ENCODE peak calls at places on chromosomes 5 and 9, in four cellular contexts. G, A, I and D are unnamed samples.

GRCh38 chr9:91948423-91949292 is 1.4 kb downstream of the ROR2 start:
- DNase-seq in A (peak; percentile 67), G (peak; percentile 77), I (no peak), D (peak; percentile 77)

GRCh38 chr5:157390179-157390923 is 69.7 kb upstream of the NIPAL4 start:
- DNase-seq in I (peak; percentile 93), G (no peak), A (peak; percentile 99), D (no peak)

GRCh38 chr9:2691212-2691611 is 26.1 kb upstream of the KCNV2 start:
- DNase-seq in A (no peak), I (no peak), G (no peak), D (no peak)

GRCh38 chr5:95283022-95283615 is 1.8 kb downstream of the MCTP1 start:
- DNase-seq in A (no peak), G (no peak), I (no peak), D (no peak)

GRCh38 chr5:74587895-74588294 is 52.6 kb downstream of the ENC1 start:
- DNase-seq in G (no peak), A (no peak), I (no peak), D (no peak)

GRCh38 chr5:107257885-107258520 is 412.7 kb downstream of the EFNA5 start:
- DNase-seq in A (no peak), I (no peak), G (no peak), D (no peak)

GRCh38 chr9:132797861-132798659 is 80.0 kb downstream of the AK8 start:
- DNase-seq in I (no peak), G (no peak), A (no peak), D (no peak)

GRCh38 chr5:166768536-166768935 is 1522.9 kb upstream of the WWC1 start:
- DNase-seq in G (no peak), I (no peak), A (no peak), D (no peak)

GRCh38 chr5:138245717-138246116 is 28.7 kb downstream of the GFRA3 start:
- DNase-seq in A (no peak), I (peak; percentile 65), G (no peak), D (peak; percentile 42)

GRCh38 chr9:136882109-136882946 is 4.0 kb upstream of the TRAF2 start:
- DNase-seq in A (peak; percentile 96), G (peak; percentile 58), I (peak; percentile 94), D (no peak)

GRCh38 chr9:117368684-117369230 is 46.1 kb downstream of the ASTN2 start:
- DNase-seq in A (no peak), I (no peak), G (no peak), D (no peak)

GRCh38 chr5:62348723-62349481 is 42.9 kb downstream of the KIF2A start:
- DNase-seq in G (no peak), I (no peak), A (no peak), D (no peak)

GRCh38 chr5:150309101-150309897 is 6.6 kb upstream of the ARSI start:
- DNase-seq in G (no peak), I (no peak), A (no peak), D (no peak)

GRCh38 chr9:86201474-86202337 is 57.8 kb downstream of the C9orf153 start:
- DNase-seq in A (no peak), I (no peak), G (no peak), D (no peak)

GRCh38 chr9:99873943-99874584 is 32.4 kb upstream of the STX17 start:
- DNase-seq in A (no peak), G (no peak), I (no peak), D (no peak)

GRCh38 chr5:96776606-96777005 is 31.1 kb downstream of the ERAP1 start:
- DNase-seq in A (no peak), I (no peak), G (no peak), D (no peak)

GRCh38 chr9:69975681-69976080 is 68.0 kb upstream of the MAMDC2 start:
- DNase-seq in A (no peak), G (no peak), I (no peak), D (no peak)

DNA sequence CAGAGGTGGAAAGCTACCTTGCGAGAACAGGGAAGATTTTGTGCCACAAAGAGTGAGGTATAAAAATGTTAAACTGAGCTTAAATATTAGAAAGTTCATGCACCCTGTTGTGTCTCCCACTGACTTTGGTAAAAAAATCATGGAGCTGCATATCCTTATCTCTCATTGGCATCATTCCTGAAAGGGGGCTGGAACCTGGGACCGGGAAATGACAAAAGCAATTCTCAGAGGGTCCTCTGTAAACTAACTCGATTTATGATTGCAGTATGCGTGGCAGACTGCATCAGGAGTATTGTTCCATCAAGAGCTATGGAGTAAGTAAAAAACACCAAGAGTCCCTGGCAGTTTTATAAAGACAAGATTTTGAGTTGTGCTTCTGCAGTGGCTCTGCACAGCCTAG is 148.8 kb downstream of the DCP2 start:
- DNase-seq in G (no peak), A (no peak), I (no peak), D (no peak)
- TF ChIP-seq NR3C1 in G (no peak), A (no peak), I (no peak), D (no peak)

GRCh38 chr9:72268961-72269360 is 96.0 kb downstream of the ZFAND5 start:
- DNase-seq in I (no peak), A (no peak), G (no peak), D (no peak)

GRCh38 chr9:72276429-72276828 is 88.6 kb downstream of the ZFAND5 start:
- DNase-seq in G (no peak), A (no peak), I (no peak), D (no peak)

GRCh38 chr9:72274916-72275315 is 90.1 kb downstream of the ZFAND5 start:
- DNase-seq in I (no peak), A (no peak), G (no peak), D (no peak)

GRCh38 chr9:72271617-72272478 is 93.2 kb downstream of the ZFAND5 start:
- DNase-seq in A (peak; percentile 76), G (peak; percentile 68), I (peak; percentile 46), D (peak; percentile 43)
- TF ChIP-seq MAX in A (no peak), G (no peak), I (no peak), D (no peak)

DNA sequence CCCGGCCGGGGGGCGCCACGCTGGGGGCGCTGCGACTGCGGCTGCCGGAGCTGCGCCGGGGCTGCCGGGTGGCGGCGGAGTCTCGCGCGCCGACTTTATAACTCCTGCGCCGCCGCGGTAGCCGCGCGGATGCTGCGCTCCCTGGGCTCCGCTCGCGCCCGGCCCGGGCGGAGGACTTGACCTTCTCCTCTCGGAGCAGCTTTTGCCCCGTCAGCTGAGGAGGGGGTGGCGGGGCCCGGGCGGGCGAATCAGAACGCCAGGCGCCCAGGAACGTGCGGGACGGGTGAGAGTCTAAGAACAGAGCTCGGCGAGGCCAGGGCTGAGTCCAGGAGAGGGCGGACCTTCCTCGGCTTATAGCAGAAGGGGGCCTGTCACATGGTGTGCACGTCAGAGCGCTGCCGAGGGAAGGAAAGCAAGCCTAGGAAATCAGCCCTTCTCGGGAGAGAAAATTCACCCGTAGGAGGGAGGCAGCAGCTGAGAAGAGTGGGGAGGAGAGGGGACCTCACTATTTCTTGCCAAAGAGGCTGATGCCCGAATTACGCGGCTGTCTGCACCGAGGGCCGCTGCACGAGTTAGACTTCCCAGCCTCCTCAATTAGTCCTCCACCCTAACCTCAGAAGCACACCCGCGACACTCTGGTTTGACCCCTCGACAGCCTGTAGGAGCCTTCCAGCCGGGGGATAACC is at the start of gene FOXD1:
- DNase-seq in A (peak; percentile 77), G (peak; percentile 40), I (peak; percentile 32), D (peak; percentile 85)
- TF ChIP-seq NR3C1 in A (no peak), G (no peak), I (no peak), D (no peak)

GRCh38 chr9:95104966-95105365 is 212.5 kb downstream of the FANCC start:
- DNase-seq in A (no peak), I (no peak), G (no peak), D (no peak)
- TF ChIP-seq MAX in A (no peak), I (no peak), G (no peak), D (no peak)

GRCh38 chr5:152622628-152623027 is 217.5 kb upstream of the NMUR2 start:
- DNase-seq in I (no peak), G (no peak), A (no peak), D (no peak)
- TF ChIP-seq NR3C1 in I (no peak), G (no peak), A (no peak), D (no peak)

DNA sequence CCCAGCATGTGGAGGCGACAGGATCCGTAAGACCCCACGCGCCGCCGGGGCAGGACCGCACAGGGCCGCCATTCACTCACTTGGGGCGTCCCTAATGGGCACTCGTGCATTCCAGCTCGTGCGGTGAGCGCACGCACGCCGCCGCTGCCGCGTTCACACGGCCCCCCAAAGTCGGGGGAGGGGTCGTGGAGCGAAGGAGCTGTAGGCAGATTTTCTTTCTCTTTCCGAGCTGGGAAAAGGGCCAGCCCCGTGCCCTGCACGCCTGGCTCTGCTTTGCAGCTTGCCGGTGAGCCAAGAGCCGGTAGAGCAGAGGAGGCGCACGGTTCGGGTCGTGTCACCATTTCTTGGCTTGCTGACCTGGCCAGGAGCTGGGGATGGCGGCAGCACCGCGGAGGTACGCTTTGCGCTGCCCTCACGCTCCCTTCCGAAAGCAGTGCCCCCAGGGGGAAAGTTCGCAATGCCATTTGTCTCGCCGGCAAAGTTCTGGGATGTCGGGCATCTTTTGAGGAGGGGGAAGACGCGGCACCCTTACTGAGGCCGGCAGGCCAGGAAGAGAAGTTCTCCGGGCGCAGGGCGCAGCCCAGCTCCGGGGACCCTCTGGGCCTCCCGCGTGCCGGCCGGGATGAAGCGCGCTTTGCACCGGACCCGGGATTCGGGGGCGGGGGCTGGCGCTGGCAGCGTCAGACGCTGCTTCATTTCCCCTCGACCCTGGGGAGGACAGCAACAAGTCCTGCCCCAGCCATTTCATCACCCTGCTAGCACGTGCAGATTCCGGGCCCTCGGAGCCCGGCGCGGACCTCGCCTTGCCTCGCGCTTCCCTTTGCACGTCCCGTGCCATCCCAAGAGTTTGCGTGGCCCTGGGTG is 898 bp downstream of the STC2 start:
- DNase-seq in I (no peak), G (peak; percentile 47), A (peak; percentile 45), D (no peak)
- TF ChIP-seq MAX in I (no peak), G (peak; percentile 54), A (peak; percentile 40), D (peak; percentile 10)

GRCh38 chr9:21854594-21854993 is 52.2 kb downstream of the MTAP start:
- DNase-seq in G (no peak), A (no peak), I (peak; percentile 29), D (no peak)
- TF ChIP-seq NR3C1 in G (no peak), A (no peak), I (no peak), D (no peak)

GRCh38 chr5:56516936-56517521 is 283.9 kb upstream of the ANKRD55 start:
- DNase-seq in G (no peak), A (no peak), I (peak; percentile 67), D (no peak)

GRCh38 chr5:56514246-56514645 is 281.1 kb upstream of the ANKRD55 start:
- DNase-seq in G (no peak), I (no peak), A (no peak), D (no peak)

GRCh38 chr5:56516441-56516840 is 283.3 kb upstream of the ANKRD55 start:
- DNase-seq in I (no peak), G (no peak), A (no peak), D (no peak)

GRCh38 chr5:56515011-56515410 is 281.9 kb upstream of the ANKRD55 start:
- DNase-seq in A (no peak), G (no peak), I (no peak), D (no peak)

GRCh38 chr5:56516034-56516433 is 282.9 kb upstream of the ANKRD55 start:
- DNase-seq in G (no peak), I (no peak), A (no peak), D (no peak)
- TF ChIP-seq MAX in G (no peak), I (no peak), A (no peak), D (no peak)

GRCh38 chr9:135073741-135074305 is 13.6 kb upstream of the OLFM1 start:
- DNase-seq in A (no peak), I (no peak), G (no peak), D (no peak)
- TF ChIP-seq NR3C1 in A (no peak), I (no peak), G (no peak), D (no peak)